ENCODE peak calls at places on chromosomes 1 and 21, in seven cellular contexts. One of them, this sample, is unnamed.

GRCh38 chr1:202501281-202501680 is 152.8 kb downstream of the PPP1R12B start:
- DNase-seq in tibial nerve: no peak
- DNase-seq in upper lobe of left lung: no peak
- DNase-seq in sigmoid colon: no peak
- DNase-seq in K562: peak
- DNase-seq in transverse colon: no peak
- DNase-seq in A549: peak
- DNase-seq in this sample: no peak

GRCh38 chr1:59669752-59670312 is 144.9 kb upstream of the HOOK1 start:
- DNase-seq in tibial nerve: peak
- DNase-seq in upper lobe of left lung: peak
- DNase-seq in sigmoid colon: peak
- DNase-seq in K562: no peak
- DNase-seq in transverse colon: no peak
- DNase-seq in A549: no peak
- DNase-seq in this sample: no peak

GRCh38 chr1:169109561-169110134 is 3.2 kb downstream of the ATP1B1 start:
- DNase-seq in tibial nerve: no peak
- DNase-seq in upper lobe of left lung: no peak
- DNase-seq in sigmoid colon: peak
- DNase-seq in K562: no peak
- DNase-seq in transverse colon: peak
- DNase-seq in A549: peak
- DNase-seq in this sample: peak

GRCh38 chr1:109395602-109396512 is 1.9 kb downstream of the SORT1 start:
- DNase-seq in tibial nerve: no peak
- DNase-seq in upper lobe of left lung: no peak
- DNase-seq in sigmoid colon: no peak
- DNase-seq in K562: peak
- DNase-seq in transverse colon: peak
- DNase-seq in A549: peak
- DNase-seq in this sample: no peak

GRCh38 chr21:45093064-45093532 is 18.7 kb downstream of the ADARB1 start:
- DNase-seq in tibial nerve: no peak
- DNase-seq in upper lobe of left lung: no peak
- DNase-seq in sigmoid colon: no peak
- DNase-seq in K562: no peak
- DNase-seq in transverse colon: no peak
- DNase-seq in A549: no peak
- DNase-seq in this sample: peak

GRCh38 chr1:187685338-187685737 is 856.6 kb downstream of the PLA2G4A start:
- DNase-seq in tibial nerve: no peak
- DNase-seq in upper lobe of left lung: no peak
- DNase-seq in sigmoid colon: no peak
- DNase-seq in K562: no peak
- DNase-seq in transverse colon: no peak
- DNase-seq in A549: no peak
- DNase-seq in this sample: no peak

GRCh38 chr1:27605796-27606707 is 2.1 kb upstream of the AHDC1 start:
- DNase-seq in tibial nerve: no peak
- DNase-seq in upper lobe of left lung: no peak
- DNase-seq in sigmoid colon: no peak
- DNase-seq in K562: peak
- DNase-seq in transverse colon: peak
- DNase-seq in A549: peak
- DNase-seq in this sample: no peak

GRCh38 chr1:115127539-115127938 is 38.2 kb upstream of the TSPAN2 start:
- DNase-seq in tibial nerve: no peak
- DNase-seq in upper lobe of left lung: no peak
- DNase-seq in sigmoid colon: no peak
- DNase-seq in K562: no peak
- DNase-seq in transverse colon: no peak
- DNase-seq in A549: no peak
- DNase-seq in this sample: no peak

GRCh38 chr1:2128189-2128901 is 66.2 kb downstream of the FAAP20 start:
- DNase-seq in tibial nerve: no peak
- DNase-seq in upper lobe of left lung: peak
- DNase-seq in sigmoid colon: no peak
- DNase-seq in K562: no peak
- DNase-seq in transverse colon: no peak
- DNase-seq in A549: no peak
- DNase-seq in this sample: peak

GRCh38 chr1:216502528-216503162 is 79.4 kb upstream of the USH2A start:
- DNase-seq in tibial nerve: no peak
- DNase-seq in upper lobe of left lung: no peak
- DNase-seq in sigmoid colon: no peak
- DNase-seq in K562: no peak
- DNase-seq in transverse colon: no peak
- DNase-seq in A549: no peak
- DNase-seq in this sample: no peak

GRCh38 chr1:13960376-13960987 is 260.5 kb downstream of the PRDM2 start:
- DNase-seq in tibial nerve: peak
- DNase-seq in upper lobe of left lung: no peak
- DNase-seq in sigmoid colon: peak
- DNase-seq in K562: peak
- DNase-seq in transverse colon: peak
- DNase-seq in A549: peak
- DNase-seq in this sample: peak

GRCh38 chr1:21258331-21259134 is 31.7 kb downstream of the ECE1 start:
- DNase-seq in tibial nerve: no peak
- DNase-seq in upper lobe of left lung: no peak
- DNase-seq in sigmoid colon: no peak
- DNase-seq in K562: no peak
- DNase-seq in transverse colon: no peak
- DNase-seq in A549: no peak
- DNase-seq in this sample: no peak

GRCh38 chr1:181134543-181135461 is 46.3 kb downstream of the IER5 start:
- DNase-seq in tibial nerve: no peak
- DNase-seq in upper lobe of left lung: peak
- DNase-seq in sigmoid colon: no peak
- DNase-seq in K562: no peak
- DNase-seq in transverse colon: peak
- DNase-seq in A549: peak
- DNase-seq in this sample: no peak

GRCh38 chr1:53729536-53730485 is 9.2 kb downstream of the GLIS1 start:
- DNase-seq in tibial nerve: no peak
- DNase-seq in upper lobe of left lung: no peak
- DNase-seq in sigmoid colon: no peak
- DNase-seq in K562: no peak
- DNase-seq in transverse colon: no peak
- DNase-seq in A549: no peak
- DNase-seq in this sample: no peak

GRCh38 chr1:2231667-2232254 is 3.6 kb downstream of the SKI start:
- DNase-seq in tibial nerve: peak
- DNase-seq in upper lobe of left lung: peak
- DNase-seq in sigmoid colon: peak
- DNase-seq in K562: peak
- DNase-seq in transverse colon: peak
- DNase-seq in A549: peak
- DNase-seq in this sample: peak

GRCh38 chr1:5888606-5889211 is 103.5 kb downstream of the NPHP4 start:
- DNase-seq in tibial nerve: no peak
- DNase-seq in upper lobe of left lung: no peak
- DNase-seq in sigmoid colon: no peak
- DNase-seq in K562: peak
- DNase-seq in transverse colon: no peak
- DNase-seq in A549: peak
- DNase-seq in this sample: no peak

GRCh38 chr1:170836146-170836545 is 99.2 kb upstream of the MROH9 start:
- DNase-seq in tibial nerve: no peak
- DNase-seq in upper lobe of left lung: no peak
- DNase-seq in sigmoid colon: no peak
- DNase-seq in K562: no peak
- DNase-seq in transverse colon: no peak
- DNase-seq in A549: no peak
- DNase-seq in this sample: no peak

GRCh38 chr1:193111641-193112090 is 6.5 kb upstream of the GLRX2 start:
- DNase-seq in tibial nerve: peak
- DNase-seq in upper lobe of left lung: no peak
- DNase-seq in sigmoid colon: peak
- DNase-seq in K562: peak
- DNase-seq in transverse colon: peak
- DNase-seq in A549: peak
- DNase-seq in this sample: peak
- TF ChIP-seq EP300 in tibial nerve: peak
- TF ChIP-seq EP300 in upper lobe of left lung: no peak
- TF ChIP-seq EP300 in sigmoid colon: no peak
- TF ChIP-seq EP300 in K562: peak
- TF ChIP-seq EP300 in transverse colon: no peak
- TF ChIP-seq EP300 in A549: no peak
- TF ChIP-seq EP300 in this sample: no peak

DNA sequence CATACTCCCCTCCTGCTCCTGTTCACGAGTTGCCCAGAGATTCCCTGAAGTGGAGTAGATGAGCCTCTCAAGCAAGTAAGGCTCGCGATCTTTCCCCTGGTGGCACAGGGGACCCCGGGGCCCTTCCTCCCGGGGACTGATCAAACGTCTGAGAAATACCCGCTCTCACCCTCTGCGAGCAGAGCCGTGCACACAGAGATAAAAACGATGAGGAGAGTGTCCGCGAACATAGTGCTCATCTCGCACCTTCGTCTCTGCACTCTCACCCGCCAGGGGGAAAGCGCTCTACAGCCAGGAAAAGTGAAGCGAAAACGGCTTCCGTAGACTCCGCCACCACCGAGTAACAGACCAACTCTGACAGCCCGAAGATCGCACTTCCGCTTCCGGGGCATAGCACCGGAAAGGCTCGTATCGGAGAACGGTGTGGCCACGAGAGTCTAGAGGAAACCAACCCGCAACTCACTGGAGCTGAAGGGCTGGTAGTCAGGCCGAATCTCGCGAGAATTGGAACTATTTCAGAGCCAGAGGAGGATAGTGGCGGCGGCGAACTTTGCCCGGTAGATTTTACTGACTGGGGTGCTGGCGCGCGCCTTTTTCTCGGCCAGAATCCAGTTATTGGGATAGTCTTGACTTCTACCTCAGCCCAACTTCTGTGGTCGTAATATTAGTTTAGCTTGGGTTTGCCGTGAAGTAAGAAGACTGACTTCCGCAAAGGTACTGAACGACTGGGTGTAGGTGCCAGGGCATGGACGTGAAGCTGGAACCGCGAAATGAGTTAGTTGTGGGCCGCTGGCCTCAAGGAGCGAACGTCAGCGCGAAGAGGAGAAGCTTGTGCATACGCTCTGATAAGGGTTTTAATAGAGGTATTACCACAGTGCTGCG is at the start of gene TMCO1:
- DNase-seq in tibial nerve: peak
- DNase-seq in upper lobe of left lung: peak
- DNase-seq in sigmoid colon: peak
- DNase-seq in K562: peak
- DNase-seq in transverse colon: peak
- DNase-seq in A549: peak
- DNase-seq in this sample: peak
- TF ChIP-seq POLR2A in tibial nerve: peak
- TF ChIP-seq POLR2A in upper lobe of left lung: peak
- TF ChIP-seq POLR2A in sigmoid colon: peak
- TF ChIP-seq POLR2A in K562: peak
- TF ChIP-seq POLR2A in transverse colon: peak
- TF ChIP-seq POLR2A in A549: peak
- TF ChIP-seq POLR2A in this sample: peak

GRCh38 chr1:198165927-198166647 is 9.3 kb downstream of the NEK7 start:
- DNase-seq in tibial nerve: no peak
- DNase-seq in upper lobe of left lung: no peak
- DNase-seq in sigmoid colon: no peak
- DNase-seq in K562: no peak
- DNase-seq in transverse colon: no peak
- DNase-seq in A549: no peak
- DNase-seq in this sample: no peak

GRCh38 chr1:198166900-198167299 is 10.1 kb downstream of the NEK7 start:
- DNase-seq in tibial nerve: no peak
- DNase-seq in upper lobe of left lung: no peak
- DNase-seq in sigmoid colon: no peak
- DNase-seq in K562: no peak
- DNase-seq in transverse colon: no peak
- DNase-seq in A549: no peak
- DNase-seq in this sample: no peak

GRCh38 chr1:198169704-198170103 is 12.9 kb downstream of the NEK7 start:
- DNase-seq in tibial nerve: no peak
- DNase-seq in upper lobe of left lung: no peak
- DNase-seq in sigmoid colon: no peak
- DNase-seq in K562: peak
- DNase-seq in transverse colon: no peak
- DNase-seq in A549: no peak
- DNase-seq in this sample: no peak

GRCh38 chr1:198168180-198168579 is 11.4 kb downstream of the NEK7 start:
- DNase-seq in tibial nerve: no peak
- DNase-seq in upper lobe of left lung: no peak
- DNase-seq in sigmoid colon: no peak
- DNase-seq in K562: no peak
- DNase-seq in transverse colon: no peak
- DNase-seq in A549: no peak
- DNase-seq in this sample: no peak

DNA sequence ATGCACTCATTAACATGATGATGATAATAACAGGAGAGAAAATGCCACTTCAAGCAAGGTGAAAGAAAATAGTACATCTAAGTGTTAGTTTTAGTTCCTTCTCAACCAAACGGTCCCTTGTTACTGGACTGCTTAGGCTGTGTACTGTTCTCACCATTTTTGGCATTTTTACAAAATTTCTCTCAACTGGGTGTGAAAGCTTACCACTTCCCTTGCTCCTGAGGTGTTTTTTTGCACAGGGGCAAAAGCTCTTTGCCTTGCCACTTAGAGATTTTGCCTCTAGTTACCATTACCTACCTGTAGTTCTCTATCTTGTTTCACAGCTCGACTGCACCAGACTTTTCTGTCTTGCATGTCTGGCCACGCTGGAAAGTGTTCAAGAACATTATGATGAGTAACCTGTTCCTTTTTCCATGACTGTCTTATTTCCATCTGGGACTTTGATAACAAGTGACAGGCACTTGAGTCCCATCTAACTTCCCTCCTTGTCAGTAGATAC is 10.7 kb downstream of the NEK7 start:
- DNase-seq in tibial nerve: no peak
- DNase-seq in upper lobe of left lung: no peak
- DNase-seq in sigmoid colon: no peak
- DNase-seq in K562: peak
- DNase-seq in transverse colon: no peak
- DNase-seq in A549: no peak
- DNase-seq in this sample: no peak
- TF ChIP-seq EP300 in tibial nerve: no peak
- TF ChIP-seq EP300 in upper lobe of left lung: no peak
- TF ChIP-seq EP300 in sigmoid colon: no peak
- TF ChIP-seq EP300 in K562: peak
- TF ChIP-seq EP300 in transverse colon: no peak
- TF ChIP-seq EP300 in A549: no peak
- TF ChIP-seq EP300 in this sample: no peak

DNA sequence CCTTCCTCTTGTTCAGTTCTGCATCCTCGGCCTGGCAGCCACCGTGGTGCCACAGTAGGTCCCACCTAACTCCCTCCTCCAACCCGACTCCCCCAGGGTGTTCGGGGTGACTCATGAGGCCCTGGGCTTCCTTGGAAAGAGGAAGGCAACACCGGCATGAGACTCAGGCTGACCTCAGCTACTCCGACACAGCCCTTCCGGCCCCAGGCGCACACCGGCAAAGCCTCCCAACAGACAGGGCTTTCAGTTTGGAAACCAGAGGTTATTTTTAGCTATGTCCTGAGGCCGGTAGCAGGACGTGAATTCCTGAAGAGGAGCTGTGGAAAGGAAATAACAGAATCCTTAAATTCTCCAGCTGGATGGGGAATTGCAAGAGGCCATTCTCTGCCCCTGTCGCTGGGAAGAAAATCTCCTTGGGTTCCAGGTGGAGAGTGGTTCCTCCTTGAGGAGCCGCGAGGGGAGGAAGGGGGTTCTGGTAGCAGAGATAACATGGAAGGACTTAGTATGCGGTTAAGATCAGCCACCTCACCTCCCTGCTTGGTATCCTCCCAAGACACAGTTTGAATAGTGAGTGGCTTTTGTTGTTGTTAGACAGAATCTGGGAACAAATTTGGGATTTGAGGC is 24.4 kb downstream of the PLXNA2 start:
- DNase-seq in tibial nerve: no peak
- DNase-seq in upper lobe of left lung: peak
- DNase-seq in sigmoid colon: peak
- DNase-seq in K562: peak
- DNase-seq in transverse colon: no peak
- DNase-seq in A549: no peak
- DNase-seq in this sample: peak
- TF ChIP-seq POLR2A in tibial nerve: no peak
- TF ChIP-seq POLR2A in upper lobe of left lung: no peak
- TF ChIP-seq POLR2A in sigmoid colon: no peak
- TF ChIP-seq POLR2A in K562: peak
- TF ChIP-seq POLR2A in transverse colon: no peak
- TF ChIP-seq POLR2A in A549: no peak
- TF ChIP-seq POLR2A in this sample: no peak